ENCODE peak calls at places on chromosomes 16 and 17, in six cellular contexts. One of them, this sample, is unnamed.

GRCh38 chr16:70151391-70151790 is 22.2 kb upstream of the CLEC18C start:
- DNase-seq in IMR-90: no peak
- DNase-seq in AG20443: peak
- DNase-seq in T-cell: no peak
- DNase-seq in transverse colon: no peak
- DNase-seq in CD8-positive, alpha-beta T cell: no peak
- DNase-seq in this sample: no peak

GRCh38 chr17:45266372-45266926 is 4.6 kb upstream of the SPATA32 start:
- DNase-seq in IMR-90: no peak
- DNase-seq in AG20443: no peak
- DNase-seq in T-cell: no peak
- DNase-seq in transverse colon: no peak
- DNase-seq in CD8-positive, alpha-beta T cell: no peak
- DNase-seq in this sample: no peak

GRCh38 chr17:13337864-13338371 is 263.8 kb downstream of the HS3ST3A1 start:
- DNase-seq in IMR-90: peak
- DNase-seq in AG20443: peak
- DNase-seq in T-cell: no peak
- DNase-seq in transverse colon: no peak
- DNase-seq in CD8-positive, alpha-beta T cell: no peak
- DNase-seq in this sample: peak

GRCh38 chr16:53922805-53923645 is 219.1 kb downstream of the FTO start:
- DNase-seq in IMR-90: peak
- DNase-seq in AG20443: no peak
- DNase-seq in T-cell: no peak
- DNase-seq in transverse colon: no peak
- DNase-seq in CD8-positive, alpha-beta T cell: no peak
- DNase-seq in this sample: no peak

GRCh38 chr16:1610841-1611653 is 825 bp downstream of the IFT140 start:
- DNase-seq in IMR-90: no peak
- DNase-seq in AG20443: no peak
- DNase-seq in T-cell: peak
- DNase-seq in transverse colon: peak
- DNase-seq in CD8-positive, alpha-beta T cell: no peak
- DNase-seq in this sample: no peak

GRCh38 chr17:42526031-42526444 is 10.0 kb upstream of the NAGLU start:
- DNase-seq in IMR-90: peak
- DNase-seq in AG20443: peak
- DNase-seq in T-cell: no peak
- DNase-seq in transverse colon: peak
- DNase-seq in CD8-positive, alpha-beta T cell: no peak
- DNase-seq in this sample: peak

GRCh38 chr17:43316522-43317142 is 82.2 kb upstream of the ARL4D start:
- DNase-seq in IMR-90: no peak
- DNase-seq in AG20443: no peak
- DNase-seq in T-cell: no peak
- DNase-seq in transverse colon: no peak
- DNase-seq in CD8-positive, alpha-beta T cell: peak
- DNase-seq in this sample: no peak

GRCh38 chr17:412211-413015 is 59.8 kb upstream of the RPH3AL start:
- DNase-seq in IMR-90: peak
- DNase-seq in AG20443: peak
- DNase-seq in T-cell: peak
- DNase-seq in transverse colon: peak
- DNase-seq in CD8-positive, alpha-beta T cell: peak
- DNase-seq in this sample: peak

GRCh38 chr16:3698941-3699340 is 18.4 kb downstream of the TRAP1 start:
- DNase-seq in IMR-90: peak
- DNase-seq in AG20443: no peak
- DNase-seq in T-cell: no peak
- DNase-seq in transverse colon: no peak
- DNase-seq in CD8-positive, alpha-beta T cell: no peak
- DNase-seq in this sample: no peak

This sample was measured in colonic mucosa.